ENCODE peak calls at places on chromosomes 2 and 18, in seven cellular contexts. C is prostate gland, J is pancreas, W is sigmoid colon, N is mammary epithelial cell, S is Peyer's patch, B is PC-9. E is an unnamed sample. For H3K9me3 and H3K4me1, the result is how much of the 10 kb centered on the place peaks cover.

GRCh38 chr2:113276216-113276905 is 2.4 kb downstream of the PAX8 start:
- DNase-seq in B (no peak), J (no peak), N (no peak), C (no peak), S (no peak), W (no peak), E (no peak)

GRCh38 chr2:152513681-152514080 is 178.7 kb downstream of the FMNL2 start:
- DNase-seq in N (peak), C (no peak), W (no peak), B (peak), J (no peak), S (no peak), E (no peak)

GRCh38 chr2:160910681-160911080 is 249.5 kb upstream of the TANK start:
- DNase-seq in W (no peak), S (no peak), N (no peak), B (no peak), J (no peak), C (no peak), E (no peak)

GRCh38 chr2:32756074-32756727 is 128.4 kb downstream of the TTC27 start:
- DNase-seq in S (no peak), C (no peak), N (no peak), W (no peak), J (no peak), B (no peak), E (no peak)

GRCh38 chr18:31446854-31447253 is 687 bp upstream of the DSG3 start:
- DNase-seq in J (no peak), B (no peak), W (no peak), N (no peak), C (no peak), S (no peak), E (no peak)

GRCh38 chr2:130864830-130865229 is 28.1 kb downstream of the ARHGEF4 start:
- DNase-seq in J (peak), C (no peak), W (peak), S (no peak), N (peak), B (peak), E (no peak)

GRCh38 chr2:130728007-130728454 is 839 bp upstream of the GPR148 start:
- DNase-seq in S (no peak), N (no peak), W (no peak), J (peak), B (no peak), C (no peak), E (no peak)

GRCh38 chr2:75289771-75290170 is 90.5 kb upstream of the TACR1 start:
- DNase-seq in S (no peak), C (no peak), B (no peak), N (peak), W (no peak), J (no peak), E (no peak)

GRCh38 chr18:74370163-74370562 is 54.5 kb downstream of the C18orf63 start:
- DNase-seq in B (no peak), C (no peak), N (no peak), S (no peak), W (no peak), J (no peak), E (no peak)

GRCh38 chr18:43830905-43831304 is 553.6 kb upstream of the SYT4 start:
- DNase-seq in S (no peak), J (no peak), N (no peak), B (no peak), C (no peak), W (no peak), E (no peak)

GRCh38 chr2:109258905-109259540 is 130.0 kb downstream of the SH3RF3 start:
- DNase-seq in J (no peak), N (no peak), W (no peak), B (no peak), S (peak), C (no peak), E (no peak)

GRCh38 chr2:109260116-109260855 is 131.3 kb downstream of the SH3RF3 start:
- DNase-seq in N (no peak), W (no peak), S (peak), J (no peak), B (no peak), C (no peak), E (no peak)

GRCh38 chr2:109261906-109262631 is 133.1 kb downstream of the SH3RF3 start:
- DNase-seq in S (no peak), N (no peak), C (no peak), J (no peak), B (no peak), W (peak), E (no peak)

GRCh38 chr2:109259671-109260070 is 130.7 kb downstream of the SH3RF3 start:
- DNase-seq in N (no peak), S (no peak), B (no peak), J (no peak), C (no peak), W (no peak), E (no peak)

DNA sequence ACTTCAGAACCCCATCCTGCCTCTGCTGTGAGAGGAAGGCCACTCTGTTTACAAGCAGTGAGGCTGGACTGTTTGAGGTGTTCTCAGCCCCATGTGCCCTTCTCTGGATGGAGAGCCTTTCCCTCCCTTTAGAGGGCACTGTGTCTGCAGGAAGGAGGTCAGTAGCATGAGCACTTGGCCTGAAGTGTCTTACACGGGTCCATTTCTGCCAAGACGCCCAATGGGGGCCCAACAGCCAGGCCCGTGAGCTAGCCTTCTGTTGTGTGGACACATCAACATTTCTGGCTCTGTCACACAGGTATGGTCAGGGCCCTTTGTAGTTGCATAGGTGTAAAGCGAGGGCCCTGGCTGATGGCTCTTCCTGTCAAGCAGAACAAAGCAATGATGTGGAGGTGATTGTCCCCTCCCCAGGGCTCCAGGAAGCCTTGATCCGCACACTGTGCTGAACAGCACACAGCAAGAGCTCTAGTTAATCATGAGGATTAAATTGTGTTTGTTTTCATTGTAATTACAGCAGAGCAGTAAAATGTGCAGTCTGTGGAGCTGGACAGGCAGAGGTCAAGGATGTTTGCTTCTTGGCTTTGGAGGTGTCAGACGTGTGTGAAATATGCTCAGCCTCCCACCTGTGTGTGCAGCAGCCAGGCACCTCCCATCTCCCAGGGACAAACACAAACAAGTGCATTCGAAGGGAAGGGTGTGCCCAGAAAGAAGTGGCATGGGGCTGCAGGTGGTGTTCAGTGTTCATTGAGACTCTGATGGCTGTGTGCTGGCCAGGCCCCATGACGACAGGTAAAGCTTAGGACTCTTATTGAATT is 132.1 kb downstream of the SH3RF3 start:
- DNase-seq in S (peak), C (no peak), J (no peak), B (no peak), W (peak), N (peak), E (no peak)
- TF ChIP-seq CTCF in S (no peak), C (no peak), J (no peak), B (no peak), W (no peak), N (peak), E (peak)

DNA sequence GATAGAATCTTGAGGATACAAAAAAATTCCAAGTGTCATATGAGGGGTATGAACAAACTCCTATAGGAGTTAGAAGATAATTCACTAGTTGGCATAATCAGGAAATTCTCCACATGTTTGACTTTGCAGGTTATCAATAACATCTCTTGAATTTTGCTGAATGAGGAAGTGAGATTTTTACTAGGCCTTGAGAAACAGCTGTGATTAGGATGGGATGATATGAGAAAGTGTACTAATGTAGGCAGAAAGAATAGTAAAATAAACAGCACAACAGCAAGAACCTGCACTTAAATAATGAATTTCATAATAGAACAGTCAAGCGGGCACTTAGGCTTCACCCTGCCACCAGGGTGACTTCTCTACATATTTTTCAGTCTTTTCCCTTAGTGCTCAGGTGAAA is 570.8 kb upstream of the CRIM1 start:
- DNase-seq in S (no peak), C (no peak), N (no peak), W (no peak), J (no peak), B (no peak), E (no peak)
- H3K9me3 ChIP-seq in S (under half), C (under half), N (under half), W (under half), J (under half), B (under half), E (under half)

DNA sequence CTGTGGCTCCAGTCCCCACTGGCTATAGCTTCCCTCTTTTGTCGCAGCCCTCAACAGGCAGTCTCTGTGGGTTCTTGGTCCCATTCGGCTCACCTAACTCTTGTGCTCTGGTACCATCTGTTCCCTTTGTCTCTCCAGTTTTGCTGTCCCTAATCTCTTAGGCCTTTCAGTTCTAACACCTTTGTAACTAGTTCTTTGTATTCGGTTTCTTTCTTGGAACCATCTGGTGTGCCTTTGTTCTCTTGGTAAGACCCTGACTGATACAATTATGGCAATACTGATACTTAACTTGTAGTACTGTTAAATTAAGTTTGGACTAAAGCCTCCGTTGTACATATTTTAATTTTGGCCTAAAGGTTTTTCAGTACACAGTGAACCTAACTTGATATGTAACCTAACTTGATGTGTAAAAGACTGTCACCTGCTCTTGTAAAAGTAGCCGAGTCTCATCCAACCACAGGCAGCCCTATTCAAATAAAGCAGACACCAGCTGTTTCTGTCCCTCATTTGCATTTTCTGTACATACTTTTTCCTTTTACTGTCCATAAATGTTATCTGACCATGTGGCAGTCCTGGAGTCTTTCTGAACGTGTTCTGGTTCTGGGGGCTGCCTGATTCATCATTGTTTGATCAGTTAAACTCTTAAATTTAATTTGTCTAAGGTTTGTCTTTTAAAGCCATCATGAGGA is 4.8 kb upstream of the MRPL44 start:
- DNase-seq in N (no peak), W (no peak), S (no peak), B (no peak), J (no peak), C (no peak), E (no peak)
- H3K4me1 ChIP-seq in N (under half), W (under half), S (under half), B (under half), J (under half), C (under half), E (under half)

GRCh38 chr2:12717191-12717987 is 653 bp downstream of the TRIB2 start:
- DNase-seq in S (peak), W (peak), N (peak), J (peak), B (peak), C (peak), E (peak)
- TF ChIP-seq CTCF in S (no peak), W (no peak), N (peak), J (no peak), B (peak), C (peak), E (peak)

GRCh38 chr2:148258124-148258523 is 237.2 kb downstream of the MBD5 start:
- DNase-seq in S (no peak), J (no peak), C (no peak), W (no peak), N (no peak), B (no peak), E (no peak)
- H3K9me3 ChIP-seq in S (under half), J (under half), C (under half), W (under half), N (under half), B (under half), E (under half)

GRCh38 chr18:9810994-9811393 is 74.8 kb upstream of the TXNDC2 start:
- DNase-seq in N (no peak), C (no peak), W (peak), S (no peak), J (no peak), B (no peak), E (no peak)

GRCh38 chr18:9810216-9810804 is 75.5 kb upstream of the TXNDC2 start:
- DNase-seq in W (no peak), S (no peak), N (no peak), C (no peak), J (no peak), B (no peak), E (no peak)

GRCh38 chr18:9809686-9810085 is 76.1 kb upstream of the TXNDC2 start:
- DNase-seq in S (no peak), C (no peak), N (no peak), W (no peak), B (no peak), J (no peak), E (no peak)

GRCh38 chr18:9814431-9814830 is 71.3 kb upstream of the TXNDC2 start:
- DNase-seq in B (no peak), W (no peak), S (no peak), N (peak), C (no peak), J (no peak), E (no peak)

DNA sequence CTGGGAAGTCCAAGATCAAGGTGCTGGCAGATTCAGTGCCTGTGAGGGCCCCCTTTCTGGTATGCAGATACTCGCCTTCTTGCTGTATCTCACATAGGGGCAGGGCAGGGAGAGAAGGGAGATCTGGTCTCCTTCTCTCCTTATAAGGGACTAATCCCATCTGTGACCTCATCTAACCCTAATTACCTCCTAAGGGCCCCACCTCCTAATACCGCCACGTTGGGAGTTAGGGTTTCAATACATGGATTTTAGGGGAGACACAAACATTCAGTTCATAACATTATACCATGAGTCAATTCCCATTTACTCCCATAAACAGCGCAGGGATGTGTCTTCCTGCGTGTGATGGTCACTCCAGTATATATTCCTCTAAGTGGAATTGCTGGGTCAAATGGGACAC is 73.8 kb upstream of the TXNDC2 start:
- DNase-seq in S (no peak), W (no peak), N (no peak), B (no peak), J (no peak), C (no peak), E (no peak)
- H3K4me1 ChIP-seq in S (under half), W (under half), N (under half), B (under half), J (under half), C (under half), E (under half)

DNA sequence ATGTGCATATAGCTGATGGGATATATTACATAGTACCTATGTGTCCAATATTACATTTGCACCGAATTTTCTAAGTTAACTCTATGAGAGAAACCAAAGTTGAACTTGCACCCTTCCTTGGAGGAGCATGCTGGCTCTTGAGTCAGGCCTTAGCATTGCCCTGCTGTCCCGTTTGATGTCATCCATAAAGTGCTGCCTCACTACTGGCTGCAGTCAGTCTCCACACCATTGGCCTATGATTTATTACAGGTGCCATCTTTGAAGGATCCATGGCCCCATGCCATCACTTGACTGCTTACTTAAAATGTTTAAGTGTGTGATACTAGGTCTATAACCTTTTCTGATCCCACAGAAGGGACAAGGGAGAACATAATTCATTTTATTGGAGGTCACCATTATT is 249.3 kb upstream of the RBBP8 start:
- DNase-seq in W (no peak), C (no peak), J (no peak), S (peak), N (no peak), B (no peak), E (no peak)
- TF ChIP-seq CTCF in W (no peak), C (no peak), J (no peak), S (no peak), N (no peak), B (no peak), E (no peak)

DNA sequence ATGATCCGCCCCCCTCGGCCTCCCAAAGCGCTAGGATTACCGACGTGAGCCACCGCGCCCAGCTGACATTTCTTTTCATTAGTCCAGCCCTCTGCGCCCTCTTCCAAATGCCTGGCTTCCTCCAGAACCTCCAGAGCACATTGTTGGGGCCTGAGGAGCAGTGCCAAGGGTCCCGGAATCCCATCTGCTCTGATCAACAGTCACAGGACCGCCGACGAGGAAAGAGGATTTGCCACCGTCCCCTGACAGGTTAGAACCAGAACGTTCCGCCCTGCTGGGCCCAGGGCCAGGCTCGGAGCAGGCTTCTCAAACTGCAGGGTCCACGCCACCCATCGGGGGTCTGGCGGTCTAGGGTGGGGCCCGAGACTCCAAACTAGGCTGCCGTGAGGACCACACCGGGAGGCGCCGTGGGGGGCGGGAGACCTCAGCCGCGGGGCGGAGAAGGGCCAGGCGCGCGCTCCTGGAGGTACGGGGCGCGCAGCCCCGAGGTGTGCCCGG is 36.9 kb upstream of the ITM2C start:
- DNase-seq in W (no peak), S (no peak), C (no peak), N (no peak), J (no peak), B (no peak), E (no peak)
- H3K9me3 ChIP-seq in W (under half), S (under half), C (under half), N (under half), J (under half), B (under half), E (under half)